ENCODE peak calls at places on chromosomes 13 and 19, in ten cellular contexts. G, J, B, X, C, K, A, N, U and I are unnamed samples. For H3K4me1, the result is how much of the 10 kb centered on the place peaks cover.

GRCh38 chr19:47719047-47719885 is 6.0 kb downstream of the EHD2 start:
- DNase-seq in G (peak), A (peak), K (peak), N (no peak), J (peak), B (peak), X (no peak), U (peak), C (peak), I (no peak)

GRCh38 chr13:108146642-108147041 is 68.7 kb downstream of the LIG4 start:
- DNase-seq in B (no peak), K (no peak), G (no peak), N (no peak), U (no peak), X (no peak), A (no peak), J (no peak), C (no peak), I (no peak)

GRCh38 chr19:16143399-16144215 is at the start of gene HSH2D:
- DNase-seq in A (peak), X (peak), G (no peak), U (no peak), C (peak), B (no peak), N (peak), K (peak), J (peak), I (no peak)

GRCh38 chr13:77506874-77507273 is 28.6 kb upstream of the SCEL start:
- DNase-seq in B (no peak), A (no peak), U (peak), G (no peak), K (no peak), X (peak), C (no peak), J (no peak), N (peak), I (no peak)

GRCh38 chr19:39927524-39928356 is 6.7 kb downstream of the FCGBP start:
- DNase-seq in C (no peak), A (no peak), J (no peak), N (no peak), X (no peak), B (no peak), U (no peak), K (no peak), G (no peak), I (no peak)

GRCh38 chr19:32789429-32789828 is 69.9 kb downstream of the TDRD12 start:
- DNase-seq in J (no peak), A (no peak), X (no peak), U (no peak), N (no peak), G (no peak), K (no peak), C (no peak), B (no peak), I (no peak)

GRCh38 chr19:11578342-11579142 is 1.1 kb upstream of the ACP5 start:
- DNase-seq in G (no peak), N (no peak), A (peak), U (no peak), X (no peak), J (peak), B (peak), C (peak), K (no peak), I (no peak)

GRCh38 chr13:103236213-103236612 is 170.0 kb upstream of the SLC10A2 start:
- DNase-seq in K (no peak), B (no peak), G (no peak), N (peak), C (no peak), X (no peak), A (no peak), J (no peak), U (no peak), I (no peak)

GRCh38 chr19:11881151-11881800 is 6.3 kb upstream of the ZNF69 start:
- DNase-seq in J (peak), X (peak), B (peak), C (peak), U (peak), K (no peak), G (peak), A (peak), N (peak), I (no peak)

GRCh38 chr13:27151798-27152599 is 19.6 kb downstream of the USP12 start:
- DNase-seq in X (no peak), A (no peak), J (no peak), B (no peak), G (no peak), N (peak), C (no peak), U (no peak), K (no peak), I (no peak)

GRCh38 chr13:95707442-95708389 is 30.8 kb downstream of the DNAJC3 start:
- DNase-seq in G (no peak), J (no peak), K (no peak), X (peak), B (no peak), U (no peak), C (no peak), A (peak), N (no peak), I (no peak)

GRCh38 chr19:30968210-30968609 is 381.0 kb downstream of the TSHZ3 start:
- DNase-seq in G (no peak), C (no peak), N (no peak), B (no peak), J (peak), U (peak), X (peak), A (no peak), K (no peak), I (no peak)

GRCh38 chr13:45333973-45334922 is 6.7 kb downstream of the TPT1 start:
- DNase-seq in C (no peak), B (no peak), U (no peak), X (no peak), G (no peak), J (no peak), K (no peak), A (no peak), N (peak), I (no peak)

GRCh38 chr19:10420444-10421239 is at the start of gene PDE4A:
- DNase-seq in K (peak), N (peak), B (no peak), C (no peak), U (peak), G (no peak), X (peak), J (no peak), A (no peak), I (no peak)

GRCh38 chr19:10417598-10418280 is 2.6 kb upstream of the PDE4A start:
- DNase-seq in J (no peak), K (no peak), C (no peak), A (no peak), G (no peak), X (no peak), N (peak), U (no peak), B (no peak), I (no peak)

GRCh38 chr19:10418281-10419199 is 1.8 kb upstream of the PDE4A start:
- DNase-seq in U (peak), X (no peak), N (no peak), B (no peak), K (no peak), C (no peak), G (no peak), J (no peak), A (no peak), I (no peak)

GRCh38 chr19:10419646-10420443 is 493 bp upstream of the PDE4A start:
- DNase-seq in X (peak), G (no peak), K (peak), B (no peak), J (no peak), U (peak), N (peak), A (no peak), C (no peak), I (no peak)

DNA sequence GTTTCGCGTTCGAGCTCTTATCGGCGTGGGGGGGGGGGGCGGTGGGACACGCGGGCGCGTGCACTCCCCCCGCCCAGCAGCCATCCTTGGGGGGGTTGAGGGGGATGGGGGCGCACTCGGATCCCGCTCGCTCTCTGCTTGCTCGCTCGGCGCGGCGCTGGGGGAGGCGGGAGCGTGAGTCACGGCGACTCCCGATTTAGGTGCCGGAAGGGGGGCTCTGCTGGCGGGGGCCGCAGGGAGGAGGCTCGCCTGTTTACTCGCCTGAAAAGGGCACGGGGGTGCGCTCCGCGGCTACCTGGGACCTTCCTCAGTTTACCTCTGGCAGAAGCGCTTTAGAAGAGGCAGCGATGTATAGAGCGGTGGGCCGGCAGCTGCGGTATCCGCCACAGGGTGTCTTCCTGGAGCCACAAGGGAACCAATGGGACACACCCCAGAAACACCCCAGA is 1.1 kb upstream of the PDE4A start:
- DNase-seq in G (no peak), A (no peak), J (no peak), K (peak), N (no peak), U (peak), C (no peak), X (no peak), B (no peak), I (no peak)
- H3K4me1 ChIP-seq in G (under half), A (under half), J (under half), K (under half), N (under half), U (under half), C (half or more), X (under half), B (half or more), I (half or more)

GRCh38 chr13:42173789-42174343 is 98.1 kb upstream of the AKAP11 start:
- DNase-seq in C (no peak), G (no peak), J (no peak), X (no peak), N (no peak), U (no peak), A (no peak), B (no peak), K (no peak), I (no peak)
- H3K27ac ChIP-seq in C (no peak), G (no peak), J (no peak), X (no peak), N (no peak), U (no peak), A (no peak), B (no peak), K (no peak), I (no peak)

DNA sequence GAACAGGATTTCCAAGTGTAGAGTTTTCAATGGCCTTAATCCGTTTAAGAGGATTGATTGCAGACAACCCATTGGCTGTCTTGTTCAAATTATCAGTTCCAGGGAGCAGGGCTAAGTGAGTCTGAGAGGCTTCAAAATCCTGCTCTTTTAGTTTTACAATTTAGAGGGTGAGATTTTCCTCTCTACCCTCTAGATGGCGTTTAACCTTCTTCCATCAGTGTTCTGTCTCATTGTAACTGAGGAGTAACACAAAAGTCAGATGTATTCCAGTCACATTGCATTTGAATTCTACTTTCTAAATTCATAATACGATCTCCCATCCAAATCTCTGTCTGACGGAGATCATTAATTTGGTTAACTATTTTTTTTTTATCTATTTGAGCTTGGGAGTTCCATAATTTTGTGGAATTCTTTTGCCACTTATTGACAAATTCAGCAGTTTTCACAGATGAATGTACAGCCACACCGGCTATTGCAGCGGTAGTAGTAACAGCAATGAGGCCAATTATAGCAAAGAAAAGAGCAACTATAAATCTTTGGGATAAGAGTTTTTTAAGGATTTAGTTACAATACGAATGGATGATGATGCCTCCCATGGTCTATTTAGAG is 7.8 kb upstream of the C19orf84 start:
- DNase-seq in U (peak), N (peak), C (no peak), X (no peak), G (no peak), K (no peak), A (no peak), B (no peak), J (no peak), I (no peak)
- H3K4me1 ChIP-seq in U (under half), N (under half), C (under half), X (under half), G (under half), K (under half), A (under half), B (under half), J (under half), I (under half)

DNA sequence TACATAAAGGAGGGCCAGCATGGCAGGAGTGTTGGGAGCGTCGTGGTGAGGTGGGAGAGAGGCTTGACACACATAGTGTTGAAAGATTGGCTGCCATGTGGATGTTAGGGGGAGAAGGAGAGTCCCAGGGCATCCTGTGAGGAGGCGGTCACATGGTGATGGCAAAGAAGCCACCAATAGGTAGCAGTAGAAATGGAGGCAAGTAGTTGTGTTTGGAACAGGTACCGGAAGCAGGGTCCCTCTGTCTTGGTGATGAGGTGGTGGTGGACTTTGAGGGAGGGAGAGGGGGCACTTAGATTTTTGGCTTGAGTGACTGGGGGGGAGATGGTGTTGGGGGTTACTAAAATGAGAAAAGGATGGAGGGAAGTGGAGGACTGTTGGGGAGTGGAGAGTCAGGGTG is 193.2 kb upstream of the RNF113B start:
- DNase-seq in A (no peak), G (no peak), X (no peak), C (no peak), N (no peak), U (no peak), J (no peak), B (no peak), K (no peak), I (peak)
- H3K27ac ChIP-seq in A (no peak), G (no peak), X (no peak), C (no peak), N (no peak), U (no peak), J (peak), B (no peak), K (no peak), I (no peak)

GRCh38 chr19:45322311-45322710 is 364 bp downstream of the CKM start:
- DNase-seq in J (no peak), K (no peak), U (no peak), B (no peak), X (no peak), G (no peak), C (no peak), N (no peak), A (no peak), I (no peak)

GRCh38 chr19:45321848-45322247 is 827 bp downstream of the CKM start:
- DNase-seq in J (no peak), N (no peak), X (no peak), K (peak), U (no peak), A (no peak), C (peak), G (no peak), B (peak), I (no peak)

GRCh38 chr19:45324349-45324907 is 1.8 kb upstream of the CKM start:
- DNase-seq in B (no peak), G (no peak), K (no peak), U (no peak), X (no peak), C (no peak), A (no peak), J (no peak), N (no peak), I (no peak)

GRCh38 chr19:45323671-45324081 is 1.0 kb upstream of the CKM start:
- DNase-seq in A (no peak), X (no peak), N (no peak), U (no peak), G (no peak), J (peak), C (peak), B (peak), K (peak), I (no peak)

GRCh38 chr19:45322744-45323281 is at the start of gene CKM:
- DNase-seq in A (no peak), K (peak), U (no peak), J (no peak), C (peak), G (no peak), X (no peak), N (no peak), B (peak), I (no peak)
- H3K4me1 ChIP-seq in A (under half), K (under half), U (under half), J (under half), C (under half), G (under half), X (under half), N (under half), B (under half), I (under half)

GRCh38 chr19:45638930-45639729 is at the start of gene EML2:
- DNase-seq in U (peak), B (no peak), K (peak), A (peak), N (peak), J (peak), C (peak), G (no peak), X (peak), I (no peak)
- H3K27ac ChIP-seq in U (peak), B (peak), K (peak), A (peak), N (peak), J (peak), C (peak), G (peak), X (no peak), I (peak)

GRCh38 chr19:56297010-56297409 is 17.6 kb downstream of the ZSCAN5A start:
- DNase-seq in C (no peak), N (no peak), G (no peak), A (no peak), B (no peak), K (no peak), J (no peak), X (no peak), U (no peak), I (no peak)

GRCh38 chr19:56301152-56301551 is 13.5 kb downstream of the ZSCAN5A start:
- DNase-seq in N (peak), B (no peak), X (no peak), J (no peak), K (no peak), C (no peak), G (no peak), U (no peak), A (no peak), I (no peak)

GRCh38 chr19:56295531-56296455 is 18.8 kb downstream of the ZSCAN5A start:
- DNase-seq in B (no peak), C (no peak), J (no peak), K (no peak), G (no peak), U (no peak), N (no peak), X (no peak), A (no peak), I (no peak)

GRCh38 chr19:56301886-56302620 is 12.6 kb downstream of the ZSCAN5A start:
- DNase-seq in K (no peak), X (no peak), U (no peak), G (no peak), C (no peak), N (no peak), A (no peak), J (no peak), B (no peak), I (no peak)

GRCh38 chr19:56299688-56300087 is 15.0 kb downstream of the ZSCAN5A start:
- DNase-seq in A (no peak), J (no peak), B (no peak), N (no peak), G (no peak), C (no peak), X (no peak), K (no peak), U (no peak), I (no peak)
- H3K4me1 ChIP-seq in A (under half), J (under half), B (under half), N (under half), G (under half), C (under half), X (under half), K (under half), U (under half), I (under half)

GRCh38 chr13:30711837-30712236 is 23.5 kb upstream of the ALOX5AP start:
- DNase-seq in A (no peak), J (no peak), U (no peak), G (no peak), C (no peak), X (no peak), B (no peak), K (no peak), N (no peak), I (no peak)
- H3K27ac ChIP-seq in A (no peak), J (no peak), U (peak), G (no peak), C (no peak), X (no peak), B (no peak), K (no peak), N (no peak), I (no peak)

GRCh38 chr13:106095919-106096318 is 439.5 kb downstream of the EFNB2 start:
- DNase-seq in X (no peak), U (no peak), N (peak), B (no peak), G (no peak), J (no peak), A (no peak), C (no peak), K (no peak), I (no peak)
- H3K4me1 ChIP-seq in X (under half), U (under half), N (half or more), B (under half), G (under half), J (half or more), A (under half), C (under half), K (under half), I (under half)